ENCODE peak calls at places on chromosomes 1 and 21, in four cellular contexts. One of them, this sample, is unnamed.

GRCh38 chr21:27715131-27715530 is 748.2 kb upstream of the ADAMTS5 start:
- DNase-seq in H7: no peak
- DNase-seq in uterus: no peak
- DNase-seq in fibroblast of the conjunctiva: no peak
- DNase-seq in this sample: no peak

GRCh38 chr1:25140073-25140797 is 92.1 kb downstream of the SYF2 start:
- DNase-seq in fibroblast of the conjunctiva: no peak
- DNase-seq in uterus: no peak
- DNase-seq in H7: peak
- DNase-seq in this sample: no peak

GRCh38 chr1:41742219-41742618 is 176.5 kb downstream of the HIVEP3 start:
- DNase-seq in fibroblast of the conjunctiva: peak
- DNase-seq in H7: no peak
- DNase-seq in uterus: no peak
- DNase-seq in this sample: no peak

GRCh38 chr1:84433253-84434080 is 35.2 kb downstream of the DNASE2B start:
- DNase-seq in uterus: peak
- DNase-seq in fibroblast of the conjunctiva: peak
- DNase-seq in H7: peak
- DNase-seq in this sample: peak

GRCh38 chr1:178684111-178684510 is 40.9 kb upstream of the RALGPS2 start:
- DNase-seq in H7: no peak
- DNase-seq in fibroblast of the conjunctiva: no peak
- DNase-seq in uterus: no peak
- DNase-seq in this sample: no peak

GRCh38 chr1:9121891-9122409 is 7.0 kb downstream of the GPR157 start:
- DNase-seq in fibroblast of the conjunctiva: no peak
- DNase-seq in uterus: no peak
- DNase-seq in H7: no peak
- DNase-seq in this sample: no peak

GRCh38 chr1:41864471-41865040 is 54.2 kb downstream of the HIVEP3 start:
- DNase-seq in fibroblast of the conjunctiva: no peak
- DNase-seq in uterus: no peak
- DNase-seq in H7: no peak
- DNase-seq in this sample: no peak

GRCh38 chr1:119660253-119661078 is 12.4 kb upstream of the ZNF697 start:
- DNase-seq in fibroblast of the conjunctiva: no peak
- DNase-seq in H7: no peak
- DNase-seq in uterus: no peak
- DNase-seq in this sample: no peak

GRCh38 chr1:94531664-94532063 is 9.9 kb downstream of the F3 start:
- DNase-seq in H7: no peak
- DNase-seq in uterus: no peak
- DNase-seq in fibroblast of the conjunctiva: no peak
- DNase-seq in this sample: no peak

GRCh38 chr1:218330043-218330623 is 15.0 kb upstream of the TGFB2 start:
- DNase-seq in H7: peak
- DNase-seq in uterus: no peak
- DNase-seq in fibroblast of the conjunctiva: peak
- DNase-seq in this sample: peak

GRCh38 chr1:158037876-158038359 is 44.5 kb downstream of the KIRREL1 start:
- DNase-seq in uterus: no peak
- DNase-seq in fibroblast of the conjunctiva: peak
- DNase-seq in H7: no peak
- DNase-seq in this sample: no peak

GRCh38 chr1:63330331-63330916 is 8.1 kb downstream of the FOXD3 start:
- DNase-seq in uterus: no peak
- DNase-seq in H7: peak
- DNase-seq in fibroblast of the conjunctiva: no peak
- DNase-seq in this sample: no peak

GRCh38 chr1:94247146-94248094 is 10.0 kb upstream of the ARHGAP29 start:
- DNase-seq in fibroblast of the conjunctiva: no peak
- DNase-seq in uterus: peak
- DNase-seq in H7: peak
- DNase-seq in this sample: peak

GRCh38 chr1:248924696-248925532 is 18.9 kb downstream of the PGBD2 start:
- DNase-seq in H7: peak
- DNase-seq in fibroblast of the conjunctiva: peak
- DNase-seq in uterus: no peak
- DNase-seq in this sample: peak

GRCh38 chr1:26360051-26360806 is 6.3 kb upstream of the CRYBG2 start:
- DNase-seq in H7: peak
- DNase-seq in fibroblast of the conjunctiva: no peak
- DNase-seq in uterus: no peak
- DNase-seq in this sample: no peak

GRCh38 chr1:63987014-63987630 is 213.3 kb downstream of the ROR1 start:
- DNase-seq in H7: no peak
- DNase-seq in uterus: no peak
- DNase-seq in fibroblast of the conjunctiva: no peak
- DNase-seq in this sample: no peak

GRCh38 chr1:154352581-154353459 is 27.5 kb downstream of the ATP8B2 start:
- DNase-seq in H7: peak
- DNase-seq in uterus: peak
- DNase-seq in fibroblast of the conjunctiva: no peak
- DNase-seq in this sample: no peak

GRCh38 chr1:31523012-31523411 is 53.3 kb upstream of the TINAGL1 start:
- DNase-seq in uterus: no peak
- DNase-seq in fibroblast of the conjunctiva: no peak
- DNase-seq in H7: no peak
- DNase-seq in this sample: no peak

GRCh38 chr1:238469146-238469601 is 578.5 kb upstream of the ZP4 start:
- DNase-seq in fibroblast of the conjunctiva: no peak
- DNase-seq in H7: no peak
- DNase-seq in uterus: no peak
- DNase-seq in this sample: no peak

GRCh38 chr1:43143441-43143888 is 28.6 kb downstream of the EBNA1BP2 start:
- DNase-seq in uterus: no peak
- DNase-seq in fibroblast of the conjunctiva: no peak
- DNase-seq in H7: peak
- DNase-seq in this sample: no peak